ENCODE peak calls at places on chromosome 14, in eight cellular contexts. V is transverse colon, P is suprapubic skin, M is GM12878, W is ovary, C is H1, K is adrenal gland, I is esophagus squamous epithelium. B is an unnamed sample.

GRCh38 chr14:101761881-101762529 is 496 bp downstream of the PPP2R5C start:
- DNase-seq in C (no peak), P (no peak), M (no peak), V (peak), W (peak), K (peak), I (peak), B (peak)

GRCh38 chr14:58239259-58240210 is 5.1 kb upstream of the PSMA3 start:
- DNase-seq in P (peak), V (peak), K (peak), W (peak), C (peak), I (no peak), M (peak), B (peak)

GRCh38 chr14:97274626-97275025 is 477.4 kb downstream of the VRK1 start:
- DNase-seq in I (no peak), C (no peak), K (no peak), M (no peak), W (no peak), V (no peak), P (no peak), B (no peak)

GRCh38 chr14:94599656-94600004 is 12.6 kb upstream of the SERPINA3 start:
- DNase-seq in P (no peak), K (no peak), C (no peak), I (no peak), W (peak), V (no peak), M (no peak), B (no peak)

GRCh38 chr14:92973265-92973797 is 50.4 kb downstream of the CHGA start:
- DNase-seq in I (no peak), K (peak), W (peak), M (no peak), V (peak), C (peak), P (peak), B (peak)

GRCh38 chr14:89214221-89214965 is 202.6 kb downstream of the FOXN3 start:
- DNase-seq in W (no peak), C (no peak), P (peak), K (peak), I (no peak), V (peak), M (no peak), B (no peak)

GRCh38 chr14:55399912-55400311 is 11.7 kb downstream of the ATG14 start:
- DNase-seq in V (no peak), W (no peak), P (no peak), M (no peak), C (no peak), K (no peak), I (no peak), B (no peak)

GRCh38 chr14:77212933-77213656 is 31.5 kb downstream of the TMEM63C start:
- DNase-seq in C (peak), K (peak), M (no peak), W (no peak), V (peak), I (no peak), P (no peak), B (no peak)

GRCh38 chr14:92874961-92875360 is 48.0 kb upstream of the CHGA start:
- DNase-seq in K (peak), I (no peak), V (no peak), W (no peak), M (no peak), C (no peak), P (no peak), B (no peak)

GRCh38 chr14:57402173-57402852 is 11.9 kb downstream of the NAA30 start:
- DNase-seq in M (no peak), C (no peak), I (no peak), V (no peak), P (no peak), K (no peak), W (no peak), B (no peak)

GRCh38 chr14:93171366-93171765 is 13.3 kb downstream of the MOAP1 start:
- DNase-seq in M (no peak), C (no peak), V (no peak), W (no peak), I (no peak), P (no peak), K (peak), B (no peak)

GRCh38 chr14:79638647-79639266 is 572.5 kb downstream of the DIO2 start:
- DNase-seq in P (no peak), K (no peak), W (no peak), C (no peak), V (no peak), M (no peak), I (no peak), B (no peak)

GRCh38 chr14:85529803-85530574 is at the start of gene FLRT2:
- DNase-seq in W (peak), P (peak), M (no peak), I (no peak), C (peak), V (no peak), K (peak), B (peak)

GRCh38 chr14:96077983-96078686 is 39.0 kb downstream of the C14orf132 start:
- DNase-seq in W (no peak), V (no peak), I (no peak), P (no peak), C (no peak), M (peak), K (peak), B (no peak)

GRCh38 chr14:53108292-53108937 is 44.7 kb downstream of the DDHD1 start:
- DNase-seq in V (no peak), C (no peak), K (no peak), I (no peak), P (no peak), W (no peak), M (no peak), B (no peak)

GRCh38 chr14:80787876-80788275 is 153.7 kb downstream of the CEP128 start:
- DNase-seq in C (no peak), K (no peak), M (no peak), V (no peak), P (no peak), W (no peak), I (no peak), B (no peak)

GRCh38 chr14:55133416-55133815 is 4.4 kb downstream of the LGALS3 start:
- DNase-seq in P (no peak), W (no peak), I (no peak), M (no peak), V (no peak), K (peak), C (no peak), B (no peak)

GRCh38 chr14:73782623-73783022 is 68.4 kb upstream of the PNMA1 start:
- DNase-seq in C (no peak), W (no peak), I (no peak), P (no peak), V (no peak), M (no peak), K (no peak), B (no peak)

GRCh38 chr14:86884498-86884897 is 1108.5 kb downstream of the GALC start:
- DNase-seq in M (no peak), C (no peak), K (no peak), W (no peak), V (no peak), P (no peak), I (no peak), B (no peak)

GRCh38 chr14:87252103-87252502 is 740.9 kb downstream of the GALC start:
- DNase-seq in C (no peak), I (no peak), W (no peak), P (no peak), K (no peak), V (no peak), M (no peak), B (no peak)

GRCh38 chr14:85234626-85235025 is 295.3 kb upstream of the FLRT2 start:
- DNase-seq in M (no peak), C (no peak), V (no peak), K (no peak), P (no peak), I (no peak), W (no peak), B (no peak)

GRCh38 chr14:45261209-45261608 is 8.2 kb upstream of the MIS18BP1 start:
- DNase-seq in M (no peak), W (no peak), I (no peak), C (no peak), P (no peak), V (no peak), K (no peak), B (no peak)

GRCh38 chr14:37116933-37117844 is 55.2 kb downstream of the SLC25A21 start:
- DNase-seq in I (no peak), P (no peak), W (no peak), K (no peak), C (no peak), V (no peak), M (no peak), B (no peak)

GRCh38 chr14:62301911-62302310 is 539.7 kb downstream of the SNAPC1 start:
- DNase-seq in I (no peak), K (no peak), M (no peak), V (no peak), W (no peak), C (no peak), P (no peak), B (no peak)

GRCh38 chr14:49173765-49174373 is 412.3 kb downstream of the RPS29 start:
- DNase-seq in M (peak), V (peak), P (no peak), C (peak), W (no peak), I (no peak), K (peak), B (no peak)

GRCh38 chr14:58243790-58244555 is 670 bp upstream of the PSMA3 start:
- DNase-seq in P (no peak), W (no peak), M (no peak), V (no peak), I (no peak), C (no peak), K (peak), B (no peak)

GRCh38 chr14:35986219-35986573 is 160.1 kb downstream of the BRMS1L start:
- DNase-seq in C (no peak), K (no peak), M (peak), P (no peak), W (no peak), V (no peak), I (no peak), B (no peak)

GRCh38 chr14:22508150-22508457 is 80.9 kb downstream of the DAD1 start:
- DNase-seq in V (no peak), P (no peak), C (no peak), K (no peak), W (no peak), M (no peak), I (no peak), B (no peak)

GRCh38 chr14:22509751-22510300 is 79.2 kb downstream of the DAD1 start:
- DNase-seq in C (no peak), W (no peak), M (no peak), K (no peak), P (no peak), I (no peak), V (no peak), B (no peak)

GRCh38 chr14:22508662-22509035 is 80.4 kb downstream of the DAD1 start:
- DNase-seq in C (no peak), M (no peak), K (no peak), W (no peak), V (no peak), P (no peak), I (no peak), B (no peak)

GRCh38 chr14:22510527-22511110 is 78.4 kb downstream of the DAD1 start:
- DNase-seq in P (no peak), C (no peak), M (no peak), I (no peak), V (no peak), W (no peak), K (no peak), B (no peak)

DNA sequence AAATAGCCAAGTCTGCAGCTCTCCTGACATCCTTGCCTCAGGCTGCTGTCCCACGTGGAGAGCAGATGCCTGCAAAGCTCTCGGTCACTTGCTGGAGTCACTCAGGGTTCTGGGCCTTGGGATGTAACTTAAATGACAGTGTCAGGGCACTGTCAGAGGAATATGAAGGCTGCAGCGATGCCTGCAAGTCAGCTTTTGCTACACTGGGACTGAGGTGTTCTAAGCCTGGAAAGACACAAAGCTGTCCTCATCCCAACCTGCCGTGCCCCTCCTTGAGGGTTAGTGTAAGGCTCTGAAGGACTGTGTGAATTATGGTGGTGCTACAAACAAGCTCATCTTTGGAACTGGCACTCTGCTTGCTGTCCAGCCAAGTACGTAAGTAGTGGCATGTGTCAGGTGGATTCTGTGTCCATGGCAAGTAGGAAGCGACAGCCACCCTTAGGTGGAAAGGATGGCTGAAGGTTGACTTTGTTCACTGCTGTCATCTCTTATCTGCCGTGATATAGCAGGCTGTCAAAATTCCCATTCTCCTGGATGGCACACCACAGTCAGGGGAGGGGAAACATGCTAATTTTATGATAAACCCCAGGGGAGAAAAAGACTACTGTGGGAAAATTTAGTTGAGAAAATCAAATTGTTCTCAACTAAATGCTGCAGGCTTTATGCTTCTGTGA is 79.9 kb downstream of the DAD1 start:
- DNase-seq in I (no peak), C (no peak), P (no peak), W (no peak), K (no peak), M (peak), V (no peak), B (no peak)
- H3K4me3 ChIP-seq in I (no peak), C (no peak), P (no peak), W (no peak), K (no peak), M (peak), V (no peak), B (no peak)

GRCh38 chr14:43043851-43044250 is 1437.2 kb downstream of the LRFN5 start:
- DNase-seq in V (no peak), K (no peak), I (no peak), M (no peak), C (no peak), P (no peak), W (no peak), B (no peak)
- TF ChIP-seq POLR2A in V (no peak), K (no peak), I (no peak), M (no peak), C (no peak), P (no peak), W (no peak), B (no peak)

GRCh38 chr14:90816686-90817436 is 631 bp upstream of the TTC7B start:
- DNase-seq in K (no peak), M (no peak), C (peak), I (no peak), V (no peak), W (no peak), P (no peak), B (peak)
- H3K4me3 ChIP-seq in K (no peak), M (no peak), C (peak), I (no peak), V (no peak), W (peak), P (peak), B (no peak)

GRCh38 chr14:75222208-75222701 is 45.8 kb upstream of the TMED10 start:
- DNase-seq in I (no peak), C (no peak), V (no peak), M (peak), W (no peak), P (no peak), K (peak), B (no peak)
- TF ChIP-seq POLR2A in I (no peak), C (no peak), V (no peak), M (no peak), W (no peak), P (no peak), K (no peak), B (no peak)

DNA sequence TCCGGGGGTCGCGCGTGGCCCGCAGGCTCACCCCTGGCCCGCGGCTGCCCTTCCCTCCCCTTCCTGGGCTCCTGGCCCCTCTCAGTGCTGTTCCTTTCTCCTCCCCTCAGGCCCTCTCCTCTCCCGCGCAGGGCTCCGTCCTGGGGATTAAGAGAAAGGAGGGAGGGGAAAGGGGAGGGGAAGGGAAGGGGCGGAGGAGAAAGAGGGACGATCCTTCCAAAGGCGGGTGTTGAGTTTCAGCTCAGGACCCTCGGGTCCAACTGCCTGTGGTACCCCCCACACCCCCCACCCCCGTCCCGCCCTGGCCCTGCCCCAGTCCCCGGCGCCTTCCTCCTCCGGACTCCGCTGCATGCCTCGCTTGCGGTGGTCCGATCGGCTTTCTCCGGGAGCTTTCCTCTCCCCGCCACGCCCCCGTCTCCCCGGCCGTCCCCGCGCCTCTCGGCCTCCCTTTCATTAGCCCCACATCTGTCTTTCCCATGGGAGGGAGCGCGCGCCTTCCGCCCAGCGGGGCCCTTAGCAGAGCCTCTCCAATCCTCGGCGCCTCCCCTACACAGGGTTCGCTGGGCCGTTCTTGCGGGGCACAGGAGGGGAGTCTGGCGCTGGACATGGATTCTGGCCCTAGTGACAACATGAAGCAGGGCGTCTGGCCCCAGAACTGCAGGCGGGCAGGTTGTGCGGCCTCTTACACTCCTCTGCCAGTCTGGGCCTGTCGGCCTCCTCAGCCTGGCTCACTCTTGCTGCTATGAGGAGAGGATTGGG is 1.4 kb upstream of the EFS start:
- DNase-seq in C (peak), K (peak), I (no peak), P (peak), V (peak), W (peak), M (no peak), B (peak)
- H3K4me3 ChIP-seq in C (peak), K (no peak), I (peak), P (peak), V (peak), W (peak), M (no peak), B (peak)

DNA sequence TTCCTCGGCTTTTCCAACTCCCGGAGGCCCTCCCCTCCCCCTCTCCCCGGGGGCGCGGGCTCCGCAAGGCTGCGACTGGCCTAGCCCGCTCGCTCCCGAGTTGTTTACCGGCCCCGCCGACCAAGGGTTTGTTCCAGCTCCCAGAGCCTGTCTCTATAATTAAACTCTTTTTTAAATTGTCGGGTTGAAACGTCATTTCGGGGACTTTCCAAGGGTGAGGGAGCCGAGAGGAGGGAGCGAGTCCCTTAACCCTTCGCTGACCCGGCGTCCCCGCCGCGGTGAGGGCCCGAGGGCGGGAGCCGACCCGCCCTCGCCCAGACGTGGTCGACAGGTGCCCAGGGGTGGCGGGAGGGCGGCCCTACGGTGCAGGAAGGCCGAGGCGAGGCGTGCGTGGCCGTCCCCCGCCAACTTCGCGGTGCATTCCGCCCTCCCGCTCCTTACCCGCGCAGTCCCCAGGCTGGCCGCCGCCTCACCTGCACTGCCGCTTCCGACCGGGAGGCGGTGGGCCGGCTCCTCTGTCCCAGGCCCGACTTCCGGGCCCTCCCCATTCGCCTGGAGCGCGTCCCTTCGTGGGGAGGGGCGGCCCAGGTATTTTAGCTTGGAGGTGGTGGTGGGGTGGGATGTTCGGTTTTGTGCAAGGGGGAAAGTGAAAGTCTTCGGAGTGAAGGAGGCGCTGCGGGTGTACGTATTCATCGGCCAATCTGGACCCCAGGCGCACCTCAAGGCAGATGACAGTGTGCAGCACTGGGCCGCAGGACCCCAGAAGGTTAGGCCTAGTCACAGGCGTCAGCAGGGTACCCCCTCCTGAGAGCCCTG is 2.9 kb upstream of the ZFP36L1 start:
- DNase-seq in V (peak), K (peak), W (peak), P (peak), M (no peak), I (no peak), C (peak), B (peak)
- TF ChIP-seq POLR2A in V (peak), K (peak), W (peak), P (peak), M (peak), I (peak), C (peak), B (peak)

GRCh38 chr14:103713304-103714062 is 1.8 kb downstream of the XRCC3 start:
- DNase-seq in C (no peak), I (no peak), P (no peak), K (no peak), V (no peak), W (no peak), M (no peak), B (no peak)
- H3K4me3 ChIP-seq in C (no peak), I (no peak), P (no peak), K (no peak), V (no peak), W (no peak), M (peak), B (no peak)

DNA sequence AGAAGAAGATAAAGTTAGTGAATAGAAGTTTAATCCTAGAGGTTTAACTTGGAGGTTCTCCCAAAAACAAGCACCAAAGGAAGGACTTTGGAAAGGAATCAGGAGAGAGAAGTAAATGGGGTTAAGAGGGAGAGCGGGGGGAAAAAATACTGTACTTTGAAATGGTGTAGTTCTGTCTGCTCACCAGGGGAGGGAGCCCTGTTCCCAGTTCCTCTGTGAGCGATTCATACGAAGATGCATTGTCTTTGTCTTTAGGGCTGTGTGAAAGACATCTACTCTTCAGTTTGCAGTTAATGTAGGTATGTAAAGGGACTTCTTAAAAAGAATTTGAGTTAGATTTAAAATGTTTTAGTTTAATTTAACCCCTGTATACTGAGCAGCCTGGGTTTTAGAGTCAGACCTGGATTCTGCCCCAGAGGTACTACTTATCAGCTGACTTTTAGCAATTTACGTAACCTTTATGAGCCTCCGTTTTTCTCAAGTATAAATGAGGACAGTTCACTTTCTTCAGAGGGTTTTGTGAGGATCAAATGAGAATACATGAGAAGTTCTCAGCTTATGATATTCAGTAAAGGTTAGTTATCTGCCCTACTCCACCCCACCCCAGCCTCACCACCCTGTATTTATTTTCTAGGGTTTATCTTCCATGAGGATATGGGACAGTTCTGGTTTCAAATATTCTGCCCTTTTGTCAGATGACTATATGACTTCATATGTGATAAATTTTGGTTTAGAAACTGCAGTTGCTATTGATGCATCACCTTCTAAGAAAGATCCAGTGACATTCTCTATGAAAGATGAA is 82.6 kb upstream of the EVL start:
- DNase-seq in M (peak), C (no peak), I (no peak), V (peak), W (peak), P (no peak), K (peak), B (peak)
- TF ChIP-seq POLR2A in M (no peak), C (no peak), I (no peak), V (no peak), W (no peak), P (no peak), K (no peak), B (no peak)